ENCODE peak calls at places on chromosome 16, in four cellular contexts. K, R, W and X are unnamed samples.

GRCh38 chr16:72938426-72939164 is 109.3 kb downstream of the ZFHX3 start:
- DNase-seq in K (no peak), R (no peak), W (no peak), X (peak; percentile 32)

GRCh38 chr16:35184356-35184870 is 1725.0 kb downstream of the TP53TG3F start:
- DNase-seq in K (no peak), R (no peak), W (no peak), X (no peak)

GRCh38 chr16:19809121-19809635 is 75.5 kb downstream of the GPRC5B start:
- DNase-seq in K (peak; percentile 64), R (peak; percentile 72), W (no peak), X (no peak)

GRCh38 chr16:57680842-57681241 is 12.7 kb downstream of the ADGRG3 start:
- DNase-seq in K (no peak), R (peak; percentile 35), W (no peak), X (no peak)

GRCh38 chr16:674968-675883 is at the start of gene RHBDL1:
- DNase-seq in K (no peak), R (no peak), W (no peak), X (peak; percentile 61)

GRCh38 chr16:68126395-68126794 is 41.2 kb downstream of the NFATC3 start:
- DNase-seq in K (no peak), R (no peak), W (no peak), X (no peak)

GRCh38 chr16:89801800-89802199 is 14.6 kb downstream of the FANCA start:
- DNase-seq in K (no peak), R (no peak), W (no peak), X (no peak)

GRCh38 chr16:89140981-89141883 is 30.3 kb upstream of the CDH15 start:
- DNase-seq in K (no peak), R (no peak), W (no peak), X (no peak)

GRCh38 chr16:85485379-85485778 is 127.7 kb upstream of the GSE1 start:
- DNase-seq in K (no peak), R (no peak), W (peak; percentile 56), X (peak; percentile 65)

GRCh38 chr16:24871891-24872290 is 26.1 kb downstream of the SLC5A11 start:
- DNase-seq in K (no peak), R (no peak), W (no peak), X (no peak)